ENCODE peak calls at places on chromosomes 16 and 17, in ten cellular contexts. F is fibroblast of mammary gland; K is T follicular helper cell; D is activated CD4-positive, alpha-beta T cell treated with anti-CD3 and anti-CD28 coated beads, Interleukin-2, amount 50 U/mL, for 4 hours; W is omental fat pad; A is activated naive CD4-positive, alpha-beta T cell treated with anti-CD3 and anti-CD28 coated beads for 36 hours; N is C1 segment of cervical spinal cord; E is BE2C; I is NCI-H69; P is Right ventricle myocardium inferior. C is an unnamed sample.

GRCh38 chr16:84826558-84826941 is 6.8 kb downstream of the CRISPLD2 start:
- DNase-seq in F (peak), K (no peak), D (no peak), W (no peak), A (no peak), N (no peak), E (peak), I (no peak), P (peak), C (no peak)

GRCh38 chr17:15168379-15168778 is 96.7 kb downstream of the PMP22 start:
- DNase-seq in F (no peak), K (no peak), D (no peak), W (no peak), A (no peak), N (no peak), E (no peak), I (no peak), P (no peak), C (no peak)

GRCh38 chr17:73292031-73292531 is 19.7 kb downstream of the CDC42EP4 start:
- DNase-seq in F (peak), K (no peak), D (no peak), W (no peak), A (no peak), N (no peak), E (no peak), I (no peak), P (peak), C (no peak)

GRCh38 chr16:9151597-9151996 is 60.2 kb downstream of the HAPSTR1 start:
- DNase-seq in F (peak), K (no peak), D (no peak), W (no peak), A (no peak), N (no peak), E (no peak), I (peak), P (no peak), C (no peak)

GRCh38 chr17:47866941-47867340 is 16.0 kb upstream of the SP6 start:
- DNase-seq in F (peak), K (no peak), D (no peak), W (no peak), A (no peak), N (no peak), E (no peak), I (no peak), P (no peak), C (no peak)

GRCh38 chr16:23171234-23171948 is 11.2 kb upstream of the SCNN1G start:
- DNase-seq in F (peak), K (no peak), D (no peak), W (no peak), A (no peak), N (no peak), E (no peak), I (no peak), P (no peak), C (no peak)

GRCh38 chr16:22296225-22297113 is 740 bp upstream of the POLR3E start:
- DNase-seq in F (no peak), K (no peak), D (no peak), W (no peak), A (peak), N (no peak), E (no peak), I (peak), P (no peak), C (no peak)

GRCh38 chr16:56275801-56276200 is 84.5 kb downstream of the GNAO1 start:
- DNase-seq in F (no peak), K (no peak), D (no peak), W (no peak), A (no peak), N (no peak), E (no peak), I (no peak), P (no peak), C (no peak)

GRCh38 chr17:73342549-73343167 is 30.9 kb upstream of the CDC42EP4 start:
- DNase-seq in F (peak), K (no peak), D (no peak), W (no peak), A (no peak), N (no peak), E (no peak), I (peak), P (no peak), C (no peak)

GRCh38 chr16:49376206-49376605 is 2.6 kb downstream of the C16orf78 start:
- DNase-seq in F (no peak), K (no peak), D (no peak), W (no peak), A (no peak), N (no peak), E (no peak), I (no peak), P (no peak), C (no peak)

GRCh38 chr17:1730345-1731193 is 6.1 kb downstream of the WDR81 start:
- DNase-seq in F (peak), K (no peak), D (no peak), W (peak), A (no peak), N (no peak), E (peak), I (no peak), P (peak), C (no peak)